ENCODE peak calls at places on chromosomes 2 and 18, in seven cellular contexts. P, V, N, T, D, I and W are unnamed samples.

GRCh38 chr2:157256621-157257020 is 884 bp upstream of the GALNT5 start:
- DNase-seq in D (no peak), T (no peak), I (no peak), P (no peak), V (no peak), N (peak), W (no peak)

GRCh38 chr2:119996148-119996547 is 16.7 kb upstream of the EPB41L5 start:
- DNase-seq in P (no peak), T (no peak), D (no peak), N (no peak), V (no peak), I (no peak), W (no peak)

GRCh38 chr2:212723226-212723625 is 184.6 kb upstream of the ERBB4 start:
- DNase-seq in N (no peak), P (no peak), I (no peak), T (no peak), V (no peak), D (no peak), W (no peak)

GRCh38 chr2:167318581-167318980 is 430.3 kb downstream of the XIRP2 start:
- DNase-seq in D (no peak), P (no peak), V (no peak), T (no peak), I (no peak), N (no peak), W (no peak)

GRCh38 chr2:128278979-128279378 is 39.7 kb downstream of the HS6ST1 start:
- DNase-seq in D (peak), T (peak), N (no peak), P (no peak), V (no peak), I (no peak), W (no peak)

GRCh38 chr2:99425022-99425421 is 64.8 kb downstream of the REV1 start:
- DNase-seq in I (no peak), N (no peak), T (no peak), V (no peak), D (no peak), P (no peak), W (no peak)

GRCh38 chr18:32378705-32379104 is 92.0 kb downstream of the GAREM1 start:
- DNase-seq in P (no peak), D (no peak), V (peak), I (peak), T (no peak), N (no peak), W (peak)

GRCh38 chr2:29606105-29606871 is 315.1 kb downstream of the ALK start:
- DNase-seq in P (no peak), N (no peak), V (no peak), D (no peak), T (no peak), I (no peak), W (no peak)

GRCh38 chr2:10817413-10817812 is 4.8 kb upstream of the PDIA6 start:
- DNase-seq in I (no peak), D (no peak), V (no peak), P (no peak), T (no peak), N (no peak), W (no peak)

GRCh38 chr2:109260886-109261700 is 132.1 kb downstream of the SH3RF3 start:
- DNase-seq in N (no peak), V (peak), D (peak), I (no peak), P (no peak), T (no peak), W (peak)

GRCh38 chr2:199911052-199911876 is at the start of gene C2orf69:
- DNase-seq in N (peak), V (peak), D (peak), T (peak), P (peak), I (peak), W (peak)

GRCh38 chr18:8468911-8469310 is 140.3 kb upstream of the RAB12 start:
- DNase-seq in T (peak), P (no peak), V (no peak), I (no peak), N (no peak), D (no peak), W (no peak)

GRCh38 chr2:64797881-64798590 is 144.3 kb upstream of the SERTAD2 start:
- DNase-seq in D (no peak), N (no peak), V (peak), P (no peak), I (no peak), T (no peak), W (no peak)

GRCh38 chr2:28357948-28358667 is 34.5 kb upstream of the FOSL2 start:
- DNase-seq in V (no peak), D (no peak), N (no peak), T (peak), P (no peak), I (no peak), W (no peak)

GRCh38 chr2:227655454-227655853 is 11.2 kb upstream of the SCYGR5 start:
- DNase-seq in T (no peak), I (no peak), V (no peak), D (no peak), N (no peak), P (no peak), W (no peak)

GRCh38 chr18:12254137-12254819 is at the start of gene CIDEA:
- DNase-seq in N (no peak), V (no peak), I (no peak), D (no peak), T (peak), P (no peak), W (no peak)

GRCh38 chr2:180823546-180824141 is 156.8 kb upstream of the UBE2E3 start:
- DNase-seq in V (no peak), T (no peak), N (no peak), D (no peak), I (no peak), P (no peak), W (no peak)

GRCh38 chr2:145764631-145765030 is 1244.7 kb upstream of the ZEB2 start:
- DNase-seq in D (no peak), N (no peak), T (peak), I (peak), V (no peak), P (no peak), W (no peak)